ENCODE peak calls at places on chromosomes 5 and 9, in eight cellular contexts. N, D, E, K, X, I, U and L are unnamed samples.

GRCh38 chr5:40240111-40240510 is 439.6 kb upstream of the PTGER4 start:
- DNase-seq in N (peak), D (no peak), E (no peak), K (no peak), X (no peak), I (no peak), U (no peak), L (no peak)

GRCh38 chr9:136603901-136604816 is 58.3 kb upstream of the NOTCH1 start:
- DNase-seq in N (no peak), D (no peak), E (no peak), K (no peak), X (no peak), I (no peak), U (no peak), L (no peak)

GRCh38 chr9:87498046-87498815 is 564 bp downstream of the DAPK1 start:
- DNase-seq in N (peak), D (peak), E (peak), K (no peak), X (no peak), I (peak), U (peak), L (no peak)

GRCh38 chr9:70411141-70411929 is 3.1 kb downstream of the KLF9 start:
- DNase-seq in N (no peak), D (peak), E (peak), K (no peak), X (no peak), I (no peak), U (peak), L (peak)

GRCh38 chr5:586751-587285 is 25.3 kb upstream of the CEP72 start:
- DNase-seq in N (peak), D (no peak), E (peak), K (no peak), X (no peak), I (no peak), U (no peak), L (no peak)

GRCh38 chr9:125850763-125851162 is 103.6 kb downstream of the PBX3 start:
- DNase-seq in N (no peak), D (no peak), E (no peak), K (no peak), X (no peak), I (no peak), U (peak), L (no peak)

GRCh38 chr5:138489705-138490104 is 24.4 kb downstream of the EGR1 start:
- DNase-seq in N (no peak), D (peak), E (peak), K (no peak), X (no peak), I (no peak), U (no peak), L (no peak)

GRCh38 chr9:81687521-81688261 is 1.7 kb downstream of the TLE1 start:
- DNase-seq in N (peak), D (peak), E (peak), K (no peak), X (no peak), I (peak), U (peak), L (peak)

GRCh38 chr5:37615184-37615583 is 224.7 kb downstream of the GDNF start:
- DNase-seq in N (no peak), D (no peak), E (no peak), K (no peak), X (peak), I (no peak), U (no peak), L (no peak)

GRCh38 chr5:167524941-167525485 is 766.4 kb upstream of the WWC1 start:
- DNase-seq in N (no peak), D (no peak), E (no peak), K (no peak), X (no peak), I (no peak), U (no peak), L (no peak)

GRCh38 chr5:55363861-55364260 is 56.1 kb downstream of the MTREX start:
- DNase-seq in N (no peak), D (no peak), E (no peak), K (no peak), X (peak), I (no peak), U (no peak), L (no peak)

GRCh38 chr9:7209990-7210389 is 452.2 kb downstream of the KDM4C start:
- DNase-seq in N (no peak), D (no peak), E (no peak), K (no peak), X (no peak), I (no peak), U (no peak), L (no peak)

GRCh38 chr5:81334304-81335061 is 33.1 kb downstream of the ZCCHC9 start:
- DNase-seq in N (no peak), D (no peak), E (no peak), K (no peak), X (no peak), I (no peak), U (no peak), L (no peak)

GRCh38 chr9:110259566-110259965 is 3.3 kb upstream of the TXN start:
- DNase-seq in N (no peak), D (no peak), E (no peak), K (no peak), X (no peak), I (no peak), U (no peak), L (no peak)

GRCh38 chr5:59768204-59769040 is 125.1 kb downstream of the PDE4D start:
- DNase-seq in N (peak), D (peak), E (peak), K (no peak), X (no peak), I (peak), U (peak), L (peak)

GRCh38 chr5:123512631-123513461 is 869 bp downstream of the CSNK1G3 start:
- DNase-seq in N (peak), D (peak), E (peak), K (peak), X (no peak), I (peak), U (no peak), L (peak)

GRCh38 chr9:21465859-21466518 is 16.1 kb downstream of the IFNE start:
- DNase-seq in N (peak), D (no peak), E (no peak), K (no peak), X (no peak), I (peak), U (peak), L (no peak)

GRCh38 chr9:111163738-111164399 is 125.6 kb upstream of the LPAR1 start:
- DNase-seq in N (no peak), D (no peak), E (no peak), K (no peak), X (no peak), I (no peak), U (no peak), L (no peak)

GRCh38 chr9:71121275-71122168 is at the start of gene TRPM3:
- DNase-seq in N (no peak), D (no peak), E (no peak), K (no peak), X (no peak), I (peak), U (no peak), L (no peak)

GRCh38 chr5:172531704-172532026 is 77.3 kb upstream of the SH3PXD2B start:
- DNase-seq in N (no peak), D (no peak), E (no peak), K (no peak), X (no peak), I (no peak), U (no peak), L (no peak)

GRCh38 chr5:123810253-123810652 is 298.3 kb downstream of the CSNK1G3 start:
- DNase-seq in N (peak), D (no peak), E (no peak), K (no peak), X (no peak), I (peak), U (no peak), L (no peak)

GRCh38 chr5:163890211-163890610 is 384.8 kb downstream of the MAT2B start:
- DNase-seq in N (no peak), D (no peak), E (no peak), K (no peak), X (no peak), I (no peak), U (no peak), L (no peak)

GRCh38 chr5:56440871-56441740 is 208.0 kb upstream of the ANKRD55 start:
- DNase-seq in N (peak), D (peak), E (no peak), K (no peak), X (no peak), I (no peak), U (no peak), L (no peak)

GRCh38 chr5:111984044-111984443 is 227.1 kb upstream of the NREP start:
- DNase-seq in N (peak), D (no peak), E (no peak), K (no peak), X (peak), I (no peak), U (no peak), L (no peak)

GRCh38 chr5:76379855-76380254 is 23.2 kb upstream of the IQGAP2 start:
- DNase-seq in N (no peak), D (no peak), E (no peak), K (no peak), X (no peak), I (no peak), U (no peak), L (no peak)

GRCh38 chr5:885529-885928 is 7.1 kb downstream of the BRD9 start:
- DNase-seq in N (no peak), D (no peak), E (no peak), K (no peak), X (no peak), I (no peak), U (peak), L (no peak)

GRCh38 chr9:91427873-91428272 is 4.2 kb upstream of the NFIL3 start:
- DNase-seq in N (peak), D (no peak), E (no peak), K (no peak), X (no peak), I (no peak), U (no peak), L (no peak)

GRCh38 chr9:110088099-110088498 is 119.9 kb downstream of the C9orf152 start:
- DNase-seq in N (peak), D (no peak), E (no peak), K (no peak), X (no peak), I (no peak), U (no peak), L (no peak)

GRCh38 chr9:20649381-20649780 is 27.1 kb upstream of the MLLT3 start:
- DNase-seq in N (no peak), D (no peak), E (no peak), K (no peak), X (no peak), I (no peak), U (no peak), L (no peak)

GRCh38 chr5:172211676-172212075 is 17.7 kb downstream of the EFCAB9 start:
- DNase-seq in N (no peak), D (no peak), E (no peak), K (no peak), X (no peak), I (no peak), U (no peak), L (no peak)

GRCh38 chr5:171483453-171484177 is 64.2 kb downstream of the FGF18 start:
- DNase-seq in N (no peak), D (peak), E (no peak), K (no peak), X (no peak), I (no peak), U (no peak), L (peak)

GRCh38 chr5:84248013-84248412 is 136.7 kb downstream of the EDIL3 start:
- DNase-seq in N (peak), D (no peak), E (no peak), K (no peak), X (no peak), I (no peak), U (no peak), L (no peak)

GRCh38 chr9:36258170-36258988 is at the start of gene GNE:
- DNase-seq in N (peak), D (peak), E (peak), K (peak), X (peak), I (peak), U (peak), L (peak)

GRCh38 chr5:158812381-158812780 is 287.3 kb downstream of the EBF1 start:
- DNase-seq in N (no peak), D (peak), E (no peak), K (peak), X (no peak), I (no peak), U (no peak), L (no peak)

GRCh38 chr9:4174781-4175180 is 125.1 kb downstream of the GLIS3 start:
- DNase-seq in N (peak), D (no peak), E (no peak), K (no peak), X (no peak), I (no peak), U (no peak), L (no peak)

GRCh38 chr5:173010021-173010420 is 26.4 kb downstream of the ATP6V0E1 start:
- DNase-seq in N (no peak), D (no peak), E (no peak), K (no peak), X (no peak), I (no peak), U (no peak), L (peak)